ENCODE peak calls at places on chromosomes 13 and 19, in four cellular contexts. R, G, N and F are unnamed samples.

GRCh38 chr13:41681587-41681986 is 224.2 kb downstream of the RGCC start:
- DNase-seq in R (no peak), N (no peak), G (no peak), F (no peak)

GRCh38 chr19:31316201-31316951 is 32.9 kb downstream of the TSHZ3 start:
- DNase-seq in N (peak; percentile 31), G (peak; percentile 61), R (no peak), F (peak; percentile 49)

GRCh38 chr13:107713314-107713713 is 502.0 kb downstream of the LIG4 start:
- DNase-seq in G (no peak), N (no peak), R (no peak), F (no peak)

GRCh38 chr13:41905600-41906254 is 55.2 kb downstream of the VWA8 start:
- DNase-seq in N (no peak), R (peak; percentile 23), G (peak; percentile 48), F (no peak)

GRCh38 chr13:40217675-40218074 is 448.8 kb downstream of the FOXO1 start:
- DNase-seq in R (no peak), G (no peak), N (no peak), F (no peak)

GRCh38 chr19:1151917-1152601 is 22.0 kb downstream of the SBNO2 start:
- DNase-seq in R (no peak), G (no peak), N (no peak), F (no peak)

GRCh38 chr19:23070353-23070781 is 46.5 kb upstream of the ZNF730 start:
- DNase-seq in G (peak; percentile 15), N (peak; percentile 11), R (no peak), F (no peak)

GRCh38 chr13:44050450-44051063 is 170.9 kb downstream of the LACC1 start:
- DNase-seq in R (peak; percentile 19), G (peak; percentile 52), N (no peak), F (no peak)

GRCh38 chr19:577439-578392 is 5.3 kb downstream of the BSG start:
- DNase-seq in R (no peak), N (no peak), G (no peak), F (no peak)

GRCh38 chr19:6753178-6754031 is 13.8 kb downstream of the SH2D3A start:
- DNase-seq in R (peak; percentile 81), G (peak; percentile 15), N (peak; percentile 95), F (peak; percentile 70)

GRCh38 chr19:17553256-17553655 is 2.2 kb upstream of the COLGALT1 start:
- DNase-seq in N (peak; percentile 46), G (peak; percentile 95), R (no peak), F (peak; percentile 79)

GRCh38 chr19:35032356-35032865 is 2.1 kb downstream of the SCN1B start:
- DNase-seq in N (no peak), R (no peak), G (no peak), F (no peak)

GRCh38 chr19:35031072-35031881 is 1.0 kb downstream of the SCN1B start:
- DNase-seq in R (no peak), G (peak; percentile 18), N (no peak), F (no peak)

GRCh38 chr19:35027851-35028599 is 2.2 kb upstream of the SCN1B start:
- DNase-seq in G (peak; percentile 27), N (no peak), R (no peak), F (no peak)

GRCh38 chr19:35030257-35031071 is at the start of gene SCN1B:
- DNase-seq in N (peak; percentile 46), G (peak; percentile 55), R (peak; percentile 39), F (no peak)

DNA sequence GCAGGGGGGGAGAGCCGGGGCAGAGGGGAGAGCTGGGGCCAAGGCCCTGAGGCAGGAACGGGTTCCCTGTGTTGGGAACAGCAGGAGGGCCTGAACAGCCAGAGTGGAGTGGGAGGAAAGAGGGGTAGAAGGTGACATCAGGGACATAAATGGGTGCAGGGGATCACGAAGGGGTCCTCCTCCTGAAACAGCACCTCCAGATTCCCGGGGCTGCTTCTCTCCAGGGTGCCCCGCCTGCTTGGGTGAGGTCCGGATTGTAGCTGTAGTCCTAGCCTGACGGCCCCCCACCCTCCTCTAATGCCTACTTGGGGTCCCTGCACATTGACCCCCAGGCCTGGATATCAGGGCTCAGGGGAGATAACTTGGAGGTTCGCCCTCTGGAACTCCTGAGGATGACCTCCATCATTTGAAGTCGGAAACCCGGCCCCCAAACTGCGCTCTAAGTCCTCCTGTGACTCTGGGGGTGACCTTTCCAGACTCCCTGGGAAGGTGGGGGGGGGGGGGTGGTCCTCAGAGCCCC is 473 bp upstream of the SCN1B start:
- DNase-seq in N (no peak), R (no peak), G (no peak), F (no peak)
- H3K27ac ChIP-seq in N (peak overlapping the region; percentile 13), R (no peak overlapping the region), G (no peak overlapping the region), F (no peak overlapping the region)

GRCh38 chr19:33725567-33725966 is 71.1 kb upstream of the KCTD15 start:
- DNase-seq in G (no peak), R (no peak), N (no peak), F (no peak)
- H3K27ac ChIP-seq in G (no peak overlapping the region), R (no peak overlapping the region), N (no peak overlapping the region), F (no peak overlapping the region)

DNA sequence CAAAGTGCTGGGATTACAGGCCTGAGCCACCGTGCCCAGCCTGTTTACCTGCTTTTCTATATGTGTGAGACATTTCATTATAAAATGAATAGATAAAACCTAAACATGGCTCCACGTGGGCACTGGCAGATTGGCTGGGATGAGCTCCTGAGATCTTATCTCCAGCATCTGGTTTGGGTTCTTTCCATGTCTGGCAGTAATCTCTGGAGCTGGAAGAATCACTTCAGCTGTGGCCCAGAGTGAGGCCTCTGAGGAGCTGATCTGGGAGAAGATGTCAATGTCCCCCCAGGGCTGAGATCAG is 5.5 kb upstream of the SULT2A1 start:
- DNase-seq in N (no peak), G (no peak), R (no peak), F (no peak)
- H3K27ac ChIP-seq in N (no peak overlapping the region), G (no peak overlapping the region), R (peak overlapping the region; percentile 54), F (no peak overlapping the region)

DNA sequence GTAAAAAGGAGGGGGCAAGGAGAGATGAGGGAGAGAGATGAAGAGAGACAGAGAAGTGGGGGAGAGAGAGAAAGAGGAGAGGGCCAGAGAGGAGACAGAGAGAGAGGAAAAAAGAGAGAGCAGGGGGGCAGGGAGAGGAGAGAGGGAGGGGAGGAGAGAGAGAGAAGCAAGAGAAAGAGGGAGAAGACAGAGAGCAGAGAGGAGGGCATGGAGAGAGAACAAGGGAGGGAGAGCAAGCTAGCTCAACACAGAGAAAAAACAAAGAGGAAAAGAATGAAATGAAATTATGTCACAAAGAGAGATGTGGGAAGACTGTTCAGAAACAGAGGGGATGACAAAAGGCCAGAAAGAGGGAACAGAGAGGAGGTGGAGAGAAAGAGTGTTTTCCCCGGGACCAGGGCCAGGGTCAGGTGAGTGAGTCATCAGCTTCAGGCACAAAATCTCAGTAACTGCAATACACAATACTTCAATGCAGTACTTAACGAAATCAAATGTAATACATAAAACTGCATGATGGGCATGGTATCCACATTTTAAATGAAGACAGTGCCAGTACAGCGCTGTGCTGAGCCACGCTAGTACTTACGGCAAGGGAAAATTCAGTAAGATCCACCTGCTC is 4.8 kb downstream of the KLK7 start:
- DNase-seq in N (no peak), G (no peak), R (no peak), F (no peak)
- H3K27ac ChIP-seq in N (no peak overlapping the region), G (no peak overlapping the region), R (no peak overlapping the region), F (no peak overlapping the region)

GRCh38 chr13:98133949-98134348 is 8.9 kb upstream of the FARP1 start:
- DNase-seq in N (no peak), R (no peak), G (no peak), F (no peak)

GRCh38 chr13:98134901-98135300 is 8.0 kb upstream of the FARP1 start:
- DNase-seq in N (no peak), R (no peak), G (no peak), F (no peak)

DNA sequence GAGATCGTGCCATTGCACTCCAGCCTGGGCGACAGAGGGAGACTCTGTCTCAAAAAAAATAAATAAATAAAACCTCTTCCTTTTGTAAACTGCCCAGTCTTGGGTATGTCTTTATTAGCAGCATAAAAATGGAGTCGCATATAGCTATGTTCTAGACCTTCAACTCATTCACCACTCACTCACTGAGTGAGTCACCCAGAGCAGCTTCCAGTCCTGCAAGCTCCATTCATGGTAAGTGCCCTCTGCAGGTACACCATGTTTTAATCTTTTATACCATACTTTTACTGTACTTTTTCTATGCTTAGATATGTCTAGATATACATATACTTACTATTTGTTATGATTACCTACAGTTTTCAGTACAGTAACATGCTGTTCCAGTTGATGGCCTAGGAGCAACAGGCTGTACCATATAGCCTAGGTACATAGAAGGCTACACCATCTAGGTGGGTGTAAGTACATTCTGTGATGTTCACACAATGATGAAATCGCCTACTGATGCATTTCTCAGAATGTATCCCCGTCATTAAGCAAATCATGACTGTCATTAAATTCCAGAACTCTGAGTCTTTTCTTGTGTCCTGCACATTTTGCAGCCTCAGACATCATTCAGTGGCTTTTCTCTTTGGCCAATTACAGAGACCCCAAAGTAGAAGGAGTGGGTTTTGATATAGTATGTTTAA is 13.7 kb upstream of the FARP1 start:
- DNase-seq in R (no peak), N (no peak), G (peak; percentile 77), F (no peak)
- H3K27ac ChIP-seq in R (no peak overlapping the region), N (no peak overlapping the region), G (no peak overlapping the region), F (no peak overlapping the region)

GRCh38 chr13:50714886-50715285 is 128.6 kb downstream of the DLEU7 start:
- DNase-seq in R (no peak), N (no peak), G (no peak), F (no peak)

GRCh38 chr13:50712469-50712868 is 131.0 kb downstream of the DLEU7 start:
- DNase-seq in N (no peak), R (no peak), G (no peak), F (no peak)

GRCh38 chr13:50712882-50713281 is 130.6 kb downstream of the DLEU7 start:
- DNase-seq in R (no peak), N (no peak), G (no peak), F (no peak)

GRCh38 chr13:50715402-50716146 is 127.9 kb downstream of the DLEU7 start:
- DNase-seq in G (no peak), N (peak; percentile 23), R (no peak), F (peak; percentile 41)

DNA sequence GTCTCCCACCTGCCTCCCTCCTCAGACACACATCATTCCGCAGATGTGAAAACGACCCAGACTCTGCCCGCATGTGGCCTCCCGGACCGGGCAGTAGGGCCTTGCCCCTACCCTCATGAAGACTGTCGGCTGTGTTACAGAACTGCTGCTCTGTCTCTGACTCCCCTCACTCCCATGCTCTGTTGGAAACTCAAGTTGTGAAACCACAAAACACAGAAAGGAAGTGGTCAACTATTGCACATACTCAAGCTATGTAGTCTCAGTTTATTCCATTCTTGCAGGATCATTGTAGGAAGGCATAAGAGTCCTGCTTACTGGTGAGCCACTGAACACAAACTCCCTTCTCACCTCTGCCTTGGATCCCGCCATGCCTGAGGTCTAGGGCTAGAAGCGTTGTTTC is 129.6 kb downstream of the DLEU7 start:
- DNase-seq in R (peak; percentile 4), N (peak; percentile 8), G (peak; percentile 59), F (no peak)
- H3K27ac ChIP-seq in R (no peak overlapping the region), N (peak overlapping the region; percentile 13), G (no peak overlapping the region), F (no peak overlapping the region)

DNA sequence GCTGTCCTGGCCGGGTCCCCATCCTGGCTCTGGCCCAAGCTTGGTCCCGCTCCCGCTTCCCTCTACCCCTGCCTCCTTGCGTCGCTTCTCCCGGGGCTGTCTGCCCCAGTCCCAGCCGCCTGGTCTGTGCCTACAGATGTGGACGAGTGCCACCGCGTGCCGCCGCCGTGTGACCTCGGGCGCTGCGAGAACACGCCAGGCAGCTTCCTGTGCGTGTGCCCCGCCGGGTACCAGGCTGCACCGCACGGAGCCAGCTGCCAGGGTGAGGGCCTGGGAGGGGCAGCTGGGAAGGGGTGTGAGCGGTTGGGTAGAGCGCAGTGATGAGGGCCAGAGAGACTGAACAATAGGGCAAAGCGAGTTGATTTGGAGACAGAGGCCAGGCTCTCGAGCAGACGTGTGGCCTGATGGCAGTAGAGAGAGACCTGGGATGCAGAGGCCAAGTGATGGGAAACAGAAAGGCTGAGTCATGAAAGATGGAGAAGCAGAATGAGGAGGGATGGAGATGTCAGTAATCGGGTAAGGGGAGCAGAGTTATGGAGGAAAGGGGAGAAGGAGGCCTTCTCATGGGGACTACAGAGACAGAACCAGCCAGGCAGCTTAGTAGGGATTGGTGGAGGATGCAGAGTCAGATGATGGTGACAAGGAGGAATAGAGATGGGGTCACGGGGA is 9.4 kb downstream of the LTBP4 start:
- DNase-seq in G (no peak), R (peak; percentile 80), N (peak; percentile 73), F (no peak)
- H3K27ac ChIP-seq in G (no peak overlapping the region), R (peak overlapping the region; percentile 74), N (peak overlapping the region; percentile 91), F (peak overlapping the region; percentile 94)